ENCODE peak calls at places on chromosomes 12 and 14, in ten cellular contexts. A is renal cortical epithelial cell; I is endothelial cell of umbilical vein; P is hepatocyte; X is NT2/D1; W is psoas muscle; C is colonic mucosa; U is activated CD8-positive, alpha-beta memory T cell treated with anti-CD3 and anti-CD28 coated beads for 48 hours; Y is stimulated activated CD8-positive, alpha-beta memory T cell treated with anti-CD3 and anti-CD28 coated beads, Interleukin-15, amount 100 ng/mL, for 1 hour; H is CD8-positive, alpha-beta memory T cell. J is an unnamed sample.

GRCh38 chr12:124916370-124917134 is 2.1 kb upstream of the UBC start:
- DNase-seq in H (no peak), C (peak), P (peak), A (peak), W (peak), Y (no peak), I (peak), U (no peak), X (no peak), J (no peak)

GRCh38 chr12:51905507-51906438 is 1.5 kb upstream of the ACVRL1 start:
- DNase-seq in I (peak), A (no peak), U (no peak), C (peak), Y (no peak), H (no peak), X (no peak), P (peak), W (peak), J (no peak)

GRCh38 chr12:51744235-51744634 is 104.3 kb downstream of the FIGNL2 start:
- DNase-seq in H (no peak), A (peak), X (no peak), C (no peak), I (peak), Y (no peak), W (no peak), P (no peak), U (no peak), J (no peak)

GRCh38 chr12:31325524-31325875 is 450 bp downstream of the SINHCAF start:
- DNase-seq in C (peak), W (no peak), Y (no peak), I (no peak), P (no peak), U (no peak), A (no peak), H (no peak), X (peak), J (no peak)

GRCh38 chr12:109586385-109587296 is 13.0 kb downstream of the MVK start:
- DNase-seq in Y (no peak), I (no peak), P (no peak), A (no peak), H (no peak), W (no peak), U (no peak), X (no peak), C (no peak), J (peak)

GRCh38 chr14:70654609-70655008 is 12.9 kb downstream of the TTC9 start:
- DNase-seq in X (no peak), A (peak), C (no peak), H (peak), Y (no peak), U (no peak), W (no peak), I (no peak), P (no peak), J (no peak)

GRCh38 chr12:24797901-24798300 is 151.0 kb downstream of the BCAT1 start:
- DNase-seq in A (peak), Y (no peak), P (no peak), U (no peak), C (no peak), I (no peak), W (no peak), X (no peak), H (no peak), J (no peak)

GRCh38 chr14:97025722-97026121 is 228.5 kb downstream of the VRK1 start:
- DNase-seq in C (no peak), Y (no peak), P (no peak), H (no peak), U (no peak), W (no peak), X (peak), A (no peak), I (no peak), J (no peak)

GRCh38 chr14:39107624-39108023 is 4.6 kb upstream of the SEC23A start:
- DNase-seq in C (no peak), W (no peak), U (no peak), X (no peak), H (peak), I (peak), P (peak), A (peak), Y (no peak), J (peak)

GRCh38 chr14:67151082-67151666 is 38.1 kb upstream of the GARIN2 start:
- DNase-seq in A (peak), Y (no peak), I (no peak), H (no peak), U (no peak), C (no peak), X (no peak), P (no peak), W (no peak), J (no peak)

GRCh38 chr12:124605869-124606774 is 38.7 kb upstream of the NCOR2 start:
- DNase-seq in U (no peak), C (no peak), H (no peak), X (no peak), W (no peak), I (peak), P (no peak), A (no peak), Y (no peak), J (no peak)

GRCh38 chr12:51593539-51593938 is 2.5 kb downstream of the SCN8A start:
- DNase-seq in H (peak), U (no peak), P (peak), X (peak), Y (no peak), W (no peak), C (peak), I (peak), A (peak), J (peak)

GRCh38 chr14:22283000-22283399 is 306.0 kb downstream of the DAD1 start:
- DNase-seq in H (no peak), U (no peak), P (no peak), Y (no peak), C (no peak), A (no peak), W (no peak), X (no peak), I (no peak), J (no peak)

GRCh38 chr14:67653651-67654280 is 20.7 kb downstream of the VTI1B start:
- DNase-seq in H (no peak), I (no peak), U (no peak), X (no peak), C (no peak), Y (no peak), A (no peak), W (no peak), P (no peak), J (no peak)

GRCh38 chr12:68176252-68176651 is 16.7 kb upstream of the IFNG start:
- DNase-seq in H (no peak), P (no peak), Y (no peak), A (no peak), U (no peak), W (no peak), I (no peak), C (no peak), X (no peak), J (peak)

GRCh38 chr12:110102255-110102654 is 21.9 kb upstream of the IFT81 start:
- DNase-seq in Y (no peak), P (peak), C (peak), W (no peak), I (peak), X (peak), A (peak), H (no peak), U (no peak), J (no peak)

GRCh38 chr12:124713041-124713435 is 145.6 kb upstream of the NCOR2 start:
- DNase-seq in C (peak), H (no peak), U (no peak), P (no peak), A (no peak), I (peak), Y (no peak), X (no peak), W (peak), J (no peak)

GRCh38 chr12:727321-727720 is 25.1 kb upstream of the WNK1 start:
- DNase-seq in C (no peak), W (no peak), A (no peak), X (no peak), I (no peak), H (no peak), Y (no peak), P (no peak), U (no peak), J (no peak)

GRCh38 chr14:52110441-52111086 is 41.7 kb upstream of the NID2 start:
- DNase-seq in X (no peak), W (no peak), A (peak), P (no peak), Y (no peak), I (no peak), C (no peak), U (no peak), H (no peak), J (no peak)

GRCh38 chr14:103126088-103126872 is 3.0 kb downstream of the TNFAIP2 start:
- DNase-seq in I (no peak), A (no peak), P (no peak), X (no peak), W (peak), H (no peak), C (peak), U (no peak), Y (no peak), J (no peak)

GRCh38 chr14:92850492-92850891 is 56.4 kb downstream of the GOLGA5 start:
- DNase-seq in U (no peak), X (no peak), A (no peak), H (no peak), I (no peak), W (no peak), P (no peak), Y (no peak), C (no peak), J (no peak)

GRCh38 chr12:59808317-59808910 is 212.6 kb downstream of the SLC16A7 start:
- DNase-seq in U (no peak), C (no peak), A (peak), P (peak), Y (no peak), H (peak), I (peak), W (no peak), X (peak), J (no peak)

GRCh38 chr12:72346331-72346944 is 74.3 kb downstream of the TRHDE start:
- DNase-seq in P (peak), Y (no peak), A (peak), W (no peak), C (peak), U (peak), X (peak), H (no peak), I (peak), J (peak)

GRCh38 chr14:99201351-99202073 is 70.5 kb downstream of the BCL11B start:
- DNase-seq in A (no peak), X (no peak), P (no peak), Y (no peak), W (no peak), C (no peak), I (no peak), H (peak), U (no peak), J (no peak)

GRCh38 chr14:100581228-100582145 is 5.7 kb downstream of the BEGAIN start:
- DNase-seq in X (no peak), Y (no peak), I (no peak), A (no peak), U (no peak), H (no peak), C (no peak), P (no peak), W (peak), J (no peak)

GRCh38 chr12:67633708-67634107 is 14.8 kb upstream of the DYRK2 start:
- DNase-seq in A (no peak), I (no peak), P (no peak), Y (no peak), H (peak), W (no peak), C (no peak), U (no peak), X (no peak), J (no peak)

GRCh38 chr12:55942055-55942454 is 11.1 kb downstream of the DGKA start:
- DNase-seq in P (no peak), C (no peak), U (no peak), I (no peak), H (no peak), A (no peak), X (no peak), W (no peak), Y (no peak), J (no peak)

GRCh38 chr12:81128930-81129554 is 51.2 kb downstream of the ACSS3 start:
- DNase-seq in W (no peak), X (peak), U (no peak), I (peak), H (no peak), P (peak), Y (no peak), A (peak), C (peak), J (peak)

GRCh38 chr12:89156324-89156723 is 196.0 kb downstream of the DUSP6 start:
- DNase-seq in U (no peak), P (no peak), I (peak), X (no peak), A (no peak), Y (no peak), W (no peak), C (no peak), H (no peak), J (no peak)

GRCh38 chr14:71588576-71589215 is 343.5 kb upstream of the RGS6 start:
- DNase-seq in H (no peak), A (no peak), U (no peak), X (no peak), W (no peak), C (no peak), I (no peak), P (no peak), Y (no peak), J (no peak)

GRCh38 chr12:47841506-47841905 is 21.8 kb upstream of the HDAC7 start:
- DNase-seq in U (no peak), H (no peak), P (no peak), Y (no peak), C (no peak), W (no peak), I (peak), A (no peak), X (no peak), J (no peak)

GRCh38 chr12:2752676-2753371 is 41.9 kb upstream of the FKBP4 start:
- DNase-seq in U (peak), H (peak), X (peak), P (peak), I (peak), A (peak), W (peak), Y (peak), C (peak), J (no peak)

GRCh38 chr12:123056053-123056452 is 75.6 kb downstream of the ARL6IP4 start:
- DNase-seq in W (peak), P (no peak), C (no peak), Y (no peak), H (no peak), I (no peak), X (no peak), U (no peak), A (peak), J (no peak)

GRCh38 chr14:24879661-24880381 is 170.1 kb downstream of the STXBP6 start:
- DNase-seq in W (no peak), X (no peak), I (no peak), C (no peak), P (no peak), A (no peak), Y (no peak), U (no peak), H (no peak), J (no peak)

GRCh38 chr12:26374934-26375333 is 179.6 kb downstream of the SSPN start:
- DNase-seq in A (no peak), U (no peak), P (no peak), X (no peak), C (no peak), I (no peak), W (no peak), H (no peak), Y (no peak), J (no peak)

GRCh38 chr12:57836442-57837375 is 9.8 kb downstream of the CTDSP2 start:
- DNase-seq in H (peak), Y (no peak), X (no peak), C (peak), P (peak), I (peak), A (peak), U (no peak), W (peak), J (peak)